ENCODE peak calls at places on chromosomes 3 and 15, in ten cellular contexts. X, C, U, S, D, G, Q, I, B and F are unnamed samples.

GRCh38 chr15:48695088-48695834 is 49.8 kb upstream of the FBN1 start:
- DNase-seq in X (no peak), C (no peak), U (no peak), S (no peak), D (no peak), G (no peak), Q (no peak), I (no peak), B (no peak), F (no peak)

GRCh38 chr3:107855710-107856109 is 235.1 kb downstream of the CD47 start:
- DNase-seq in X (no peak), C (no peak), U (peak), S (no peak), D (no peak), G (no peak), Q (no peak), I (peak), B (no peak), F (peak)

GRCh38 chr15:84772467-84772866 is 24.1 kb downstream of the ZNF592 start:
- DNase-seq in X (no peak), C (no peak), U (no peak), S (no peak), D (no peak), G (no peak), Q (no peak), I (no peak), B (no peak), F (no peak)

GRCh38 chr15:86001200-86001599 is 78.5 kb upstream of the AGBL1 start:
- DNase-seq in X (no peak), C (no peak), U (no peak), S (no peak), D (no peak), G (no peak), Q (no peak), I (no peak), B (no peak), F (no peak)

GRCh38 chr3:111311709-111312235 is 230.2 kb upstream of the CD96 start:
- DNase-seq in X (no peak), C (no peak), U (no peak), S (no peak), D (no peak), G (no peak), Q (no peak), I (no peak), B (no peak), F (no peak)

GRCh38 chr3:106428565-106428994 is 559.8 kb upstream of the CBLB start:
- DNase-seq in X (no peak), C (peak), U (peak), S (no peak), D (no peak), G (peak), Q (no peak), I (no peak), B (peak), F (no peak)

GRCh38 chr3:51974963-51975856 is at the start of gene ABHD14A:
- DNase-seq in X (peak), C (peak), U (no peak), S (no peak), D (peak), G (peak), Q (peak), I (peak), B (peak), F (peak)

GRCh38 chr3:152769523-152769922 is 65.4 kb upstream of the P2RY1 start:
- DNase-seq in X (no peak), C (no peak), U (no peak), S (no peak), D (no peak), G (no peak), Q (peak), I (no peak), B (no peak), F (no peak)

GRCh38 chr15:100623301-100623700 is 20.9 kb downstream of the ASB7 start:
- DNase-seq in X (no peak), C (no peak), U (no peak), S (no peak), D (no peak), G (no peak), Q (no peak), I (no peak), B (no peak), F (no peak)

GRCh38 chr3:150666167-150666566 is 37.6 kb downstream of the ERICH6 start:
- DNase-seq in X (no peak), C (no peak), U (no peak), S (no peak), D (no peak), G (no peak), Q (no peak), I (no peak), B (no peak), F (no peak)

GRCh38 chr15:68765602-68766368 is 54.9 kb downstream of the ANP32A start:
- DNase-seq in X (no peak), C (no peak), U (no peak), S (peak), D (no peak), G (no peak), Q (no peak), I (no peak), B (no peak), F (peak)

GRCh38 chr3:62493116-62493801 is 119.9 kb upstream of the FEZF2 start:
- DNase-seq in X (no peak), C (no peak), U (no peak), S (no peak), D (no peak), G (no peak), Q (no peak), I (peak), B (no peak), F (no peak)

GRCh38 chr3:87354399-87354798 is 78.0 kb upstream of the POU1F1 start:
- DNase-seq in X (no peak), C (no peak), U (no peak), S (no peak), D (no peak), G (no peak), Q (no peak), I (no peak), B (no peak), F (no peak)

GRCh38 chr15:56927816-56928215 is 9.4 kb downstream of the TCF12 start:
- DNase-seq in X (no peak), C (no peak), U (no peak), S (no peak), D (no peak), G (no peak), Q (no peak), I (no peak), B (no peak), F (no peak)

GRCh38 chr15:33019354-33019981 is 175.0 kb downstream of the FMN1 start:
- DNase-seq in X (no peak), C (no peak), U (no peak), S (no peak), D (no peak), G (no peak), Q (no peak), I (no peak), B (no peak), F (no peak)

GRCh38 chr15:66877558-66878285 is 175.7 kb downstream of the SMAD6 start:
- DNase-seq in X (no peak), C (no peak), U (no peak), S (no peak), D (no peak), G (peak), Q (no peak), I (peak), B (no peak), F (no peak)

GRCh38 chr3:14428087-14429067 is 26.0 kb downstream of the SLC6A6 start:
- DNase-seq in X (no peak), C (no peak), U (no peak), S (no peak), D (no peak), G (peak), Q (peak), I (no peak), B (no peak), F (no peak)

GRCh38 chr15:62254137-62254934 is 89.3 kb upstream of the C2CD4B start:
- DNase-seq in X (peak), C (peak), U (peak), S (no peak), D (peak), G (peak), Q (peak), I (peak), B (peak), F (peak)

GRCh38 chr3:156997351-156997750 is 162.6 kb downstream of the CCNL1 start:
- DNase-seq in X (no peak), C (no peak), U (no peak), S (no peak), D (no peak), G (no peak), Q (no peak), I (no peak), B (no peak), F (no peak)